ENCODE peak calls at places on chromosomes 2 and 18, in six cellular contexts. E, H, Q, T, J and M are unnamed samples.

GRCh38 chr2:6905668-6906067 is 11.5 kb upstream of the RNF144A start:
- ATAC-seq in E (no peak), H (no peak), T (no peak), Q (no peak), J (no peak), M (no peak)

GRCh38 chr2:128689971-128690370 is 371.3 kb upstream of the HS6ST1 start:
- ATAC-seq in Q (no peak), E (no peak), T (no peak), J (no peak), H (no peak), M (no peak)

GRCh38 chr18:69961718-69962117 is 14.0 kb upstream of the CD226 start:
- ATAC-seq in J (no peak), Q (no peak), E (no peak), H (peak; percentile 76), T (no peak), M (no peak)

GRCh38 chr18:23227729-23228075 is 92.4 kb downstream of the CABLES1 start:
- ATAC-seq in H (no peak), T (peak; percentile 59), J (no peak), E (no peak), Q (no peak), M (no peak)

GRCh38 chr2:234289789-234290188 is 207.1 kb downstream of the ARL4C start:
- ATAC-seq in Q (peak; percentile 70), J (peak; percentile 72), T (peak; percentile 37), H (no peak), E (peak; percentile 22), M (no peak)

GRCh38 chr2:192151848-192152247 is 42.9 kb downstream of the TMEFF2 start:
- ATAC-seq in Q (no peak), H (no peak), T (no peak), E (peak; percentile 77), J (no peak), M (no peak)

GRCh38 chr2:26299488-26300092 is 46.4 kb upstream of the SELENOI start:
- ATAC-seq in H (no peak), E (peak; percentile 73), J (peak; percentile 75), Q (no peak), T (peak; percentile 50), M (peak; percentile 35)

GRCh38 chr2:25132296-25132630 is 36.1 kb downstream of the POMC start:
- ATAC-seq in E (no peak), Q (no peak), H (peak; percentile 23), T (no peak), J (peak; percentile 1), M (no peak)

GRCh38 chr2:151840216-151840691 is 12.0 kb upstream of the ARL5A start:
- ATAC-seq in J (peak; percentile 50), E (peak; percentile 99), Q (no peak), T (no peak), H (no peak), M (no peak)

GRCh38 chr2:235141411-235142128 is 189.8 kb downstream of the SH3BP4 start:
- ATAC-seq in J (no peak), E (no peak), H (no peak), T (no peak), Q (no peak), M (no peak)

GRCh38 chr18:62211323-62211828 is 24.3 kb downstream of the RELCH start:
- ATAC-seq in H (no peak), T (no peak), J (no peak), Q (no peak), E (no peak), M (no peak)

GRCh38 chr2:166932032-166932431 is 43.8 kb downstream of the XIRP2 start:
- ATAC-seq in T (no peak), Q (no peak), H (no peak), J (no peak), E (no peak), M (no peak)

GRCh38 chr2:118982039-118982438 is 40.0 kb downstream of the MARCO start:
- ATAC-seq in H (no peak), Q (no peak), T (no peak), E (no peak), J (no peak), M (no peak)

GRCh38 chr2:232477751-232478510 is 9.7 kb downstream of the ECEL1 start:
- ATAC-seq in H (no peak), T (no peak), J (no peak), Q (no peak), E (no peak), M (no peak)

GRCh38 chr2:239688098-239688497 is 287.3 kb upstream of the HDAC4 start:
- ATAC-seq in T (peak; percentile 82), J (no peak), H (peak; percentile 92), E (no peak), Q (peak; percentile 94), M (no peak)

GRCh38 chr2:68832161-68832869 is 38.9 kb downstream of the BMP10 start:
- ATAC-seq in H (peak; percentile 71), E (peak; percentile 72), Q (no peak), J (peak; percentile 78), T (no peak), M (peak; percentile 68)

GRCh38 chr2:119261498-119262225 is 38.0 kb downstream of the STEAP3 start:
- ATAC-seq in J (no peak), E (no peak), Q (no peak), T (no peak), H (no peak), M (no peak)

GRCh38 chr18:27419646-27420045 is 234.5 kb upstream of the CHST9 start:
- ATAC-seq in E (no peak), H (no peak), J (no peak), T (no peak), Q (no peak), M (no peak)

GRCh38 chr2:97863829-97864228 is 131.9 kb downstream of the TMEM131 start:
- ATAC-seq in T (no peak), H (no peak), E (no peak), Q (no peak), J (no peak), M (no peak)

GRCh38 chr2:120473522-120474271 is 127.8 kb downstream of the INHBB start:
- ATAC-seq in T (no peak), Q (no peak), E (no peak), J (no peak), H (no peak), M (no peak)

GRCh38 chr2:190415794-190416729 is 7.9 kb downstream of the MFSD6 start:
- ATAC-seq in E (peak; percentile 55), Q (no peak), T (no peak), J (no peak), H (peak; percentile 41), M (no peak)

GRCh38 chr18:70333757-70334156 is 44.9 kb downstream of the SOCS6 start:
- ATAC-seq in E (no peak), J (peak; percentile 80), Q (no peak), H (no peak), T (peak; percentile 71), M (no peak)

GRCh38 chr2:217011576-217011975 is 151.7 kb upstream of the TNP1 start:
- ATAC-seq in H (no peak), E (no peak), Q (no peak), T (no peak), J (no peak), M (no peak)

GRCh38 chr2:163658556-163658955 is 77.3 kb downstream of the FIGN start:
- ATAC-seq in Q (no peak), T (no peak), J (no peak), E (no peak), H (no peak), M (no peak)

GRCh38 chr2:140972724-140973123 is 1158.1 kb downstream of the LRP1B start:
- ATAC-seq in E (no peak), H (no peak), Q (no peak), J (no peak), T (no peak), M (no peak)

GRCh38 chr2:140975237-140975636 is 1155.6 kb downstream of the LRP1B start:
- ATAC-seq in E (no peak), H (no peak), J (no peak), T (no peak), Q (no peak), M (no peak)
- TF ChIP-seq POLR2AphosphoS5 in E (no peak), H (no peak), J (no peak), T (no peak), Q (no peak), M (no peak)

DNA sequence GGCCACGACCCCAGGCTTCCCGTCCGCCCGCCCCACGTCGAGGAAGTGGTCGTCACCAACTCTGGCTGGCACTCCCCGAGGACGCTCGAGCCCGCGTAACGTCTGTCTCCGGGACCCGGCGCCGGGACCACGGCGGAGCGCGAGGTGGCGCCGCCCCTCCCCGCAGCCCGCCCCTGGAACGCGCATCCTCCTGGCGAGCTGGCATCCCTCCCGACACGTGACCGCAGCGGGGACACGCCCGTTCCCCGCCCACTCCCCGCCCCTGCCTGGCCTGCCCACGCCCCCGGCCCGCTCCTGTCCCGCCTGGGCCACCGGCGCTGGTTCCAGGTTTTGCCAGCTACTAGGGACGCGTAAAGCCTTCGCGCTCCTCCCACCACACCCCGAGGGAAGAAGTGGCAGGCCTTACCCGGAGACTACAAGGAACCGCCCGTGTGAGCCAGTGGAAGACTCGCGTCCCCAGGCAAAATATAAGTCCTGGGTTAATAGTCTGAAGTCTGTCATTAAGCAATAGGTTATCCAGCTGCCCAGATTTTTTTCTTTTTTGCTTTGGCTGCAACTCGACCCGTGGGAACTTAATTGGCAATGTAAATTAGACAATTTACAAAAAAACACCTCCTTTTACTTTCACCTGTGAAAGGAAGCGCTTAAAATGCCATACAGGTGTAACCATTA is at the start of gene OSBPL1A:
- ATAC-seq in E (peak; percentile 66), H (peak; percentile 99), T (peak; percentile 90), J (peak; percentile 98), Q (peak; percentile 90), M (peak; percentile 98)
- TF ChIP-seq POLR2A in E (peak; percentile 44), H (no peak), T (no peak), J (peak; percentile 52), Q (peak; percentile 62), M (peak; percentile 56)

DNA sequence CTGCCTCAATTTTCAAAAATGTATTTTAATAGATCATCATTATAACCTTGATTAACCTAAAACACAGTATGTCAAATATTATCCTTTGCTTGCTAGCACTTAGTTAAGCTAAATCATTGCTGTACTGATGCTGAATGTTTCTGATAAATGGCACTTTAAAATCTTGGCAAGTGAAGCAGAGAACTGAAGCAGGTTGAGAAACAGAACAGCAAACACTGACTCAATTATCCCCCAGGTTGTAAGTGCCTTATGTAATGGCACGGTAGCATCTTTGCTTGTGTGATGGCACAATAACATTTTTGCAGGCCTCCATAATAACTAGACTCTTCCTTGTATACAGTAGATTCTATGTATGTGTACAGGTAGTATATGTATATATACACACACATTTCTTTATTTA is 33.8 kb downstream of the ARHGAP15 start:
- ATAC-seq in H (no peak), J (no peak), T (no peak), E (no peak), Q (no peak), M (no peak)
- H3K4me1 ChIP-seq in H (no peaks in the 10 kb centered on the region), J (no peaks in the 10 kb centered on the region), T (no peaks in the 10 kb centered on the region), E (peaks cover 6% of the 10 kb centered on the region), Q (no peaks in the 10 kb centered on the region), M (no peaks in the 10 kb centered on the region)

DNA sequence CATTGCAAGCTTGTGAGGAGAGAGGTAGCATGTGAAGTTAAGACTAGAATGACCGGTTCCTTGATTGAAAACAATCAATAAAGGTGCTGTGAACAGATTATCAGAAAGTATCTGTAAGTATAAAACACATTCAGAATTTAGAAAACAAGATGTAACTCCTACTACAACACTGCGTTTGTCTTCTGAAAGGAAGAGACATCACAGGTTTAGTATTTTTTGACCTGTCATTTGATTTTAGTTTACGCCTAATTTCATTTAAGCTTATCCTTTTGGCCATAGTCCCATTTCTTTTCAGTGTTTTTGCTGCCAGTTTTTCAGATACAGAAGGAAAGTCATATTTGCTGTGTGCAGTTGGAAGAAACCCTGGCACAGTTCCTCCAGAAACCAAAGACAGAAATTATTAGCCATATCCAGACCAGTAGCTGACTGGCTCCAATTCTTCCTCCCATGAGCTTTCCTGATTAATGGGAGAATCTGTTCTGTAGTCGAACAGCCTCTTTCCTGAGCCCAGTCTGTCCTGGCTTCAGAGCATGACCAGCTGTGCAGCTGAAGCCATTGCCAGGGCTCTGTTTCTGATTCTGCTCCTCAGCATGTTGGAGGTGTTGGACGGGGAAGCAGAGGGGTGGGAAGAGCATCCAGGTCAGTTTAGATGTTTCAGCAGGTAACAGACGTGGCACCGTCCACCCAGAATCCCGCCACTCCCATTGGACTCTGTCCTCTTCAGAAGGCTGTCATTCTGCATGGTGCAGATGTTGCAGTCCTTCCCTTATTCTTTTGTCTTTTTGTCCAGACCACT is 61.0 kb downstream of the CRIM1 start:
- ATAC-seq in H (no peak), E (no peak), T (peak; percentile 36), Q (no peak), J (peak; percentile 66), M (peak; percentile 34)
- TF ChIP-seq POLR2AphosphoS5 in H (no peak), E (no peak), T (no peak), Q (no peak), J (no peak), M (no peak)